ENCODE peak calls at places on chromosomes 6 and 20, in six cellular contexts. E is AG09319; S is EH; W is CD8-positive, alpha-beta T cell; F is midbrain; R is activated CD4-positive, alpha-beta T cell treated with anti-CD3 and anti-CD28 coated beads, Interleukin-2, amount 50 U/mL, for 1 hour. Q is an unnamed sample.

GRCh38 chr20:24747015-24747712 is 201.9 kb upstream of the CST7 start:
- DNase-seq in E (no peak), S (no peak), W (no peak), F (no peak), R (no peak), Q (no peak)

GRCh38 chr6:109332748-109333147 is 49.5 kb downstream of the CD164 start:
- DNase-seq in E (no peak), S (no peak), W (no peak), F (no peak), R (no peak), Q (peak)

GRCh38 chr6:109260126-109260525 is 122.1 kb downstream of the CD164 start:
- DNase-seq in E (no peak), S (peak), W (no peak), F (no peak), R (no peak), Q (no peak)

GRCh38 chr6:108117427-108118358 is 43.2 kb upstream of the OSTM1 start:
- DNase-seq in E (no peak), S (peak), W (no peak), F (no peak), R (no peak), Q (no peak)

GRCh38 chr20:10427060-10427692 is 6.8 kb downstream of the MKKS start:
- DNase-seq in E (peak), S (peak), W (peak), F (peak), R (peak), Q (peak)

GRCh38 chr20:25050501-25051350 is 7.2 kb downstream of the ACSS1 start:
- DNase-seq in E (no peak), S (no peak), W (no peak), F (no peak), R (no peak), Q (no peak)

GRCh38 chr20:1003920-1004697 is 2.0 kb upstream of the RSPO4 start:
- DNase-seq in E (no peak), S (no peak), W (no peak), F (no peak), R (no peak), Q (peak)

GRCh38 chr6:90611996-90612690 is 25.3 kb upstream of the MAP3K7 start:
- DNase-seq in E (no peak), S (no peak), W (no peak), F (no peak), R (no peak), Q (no peak)